ENCODE peak calls at places on chromosomes 3 and 15, in nine cellular contexts. Q is foreskin fibroblast; N is NCI-H1105; I is NCI-H748 treated with DMSO at 0.1 percent for 48 hours; G is activated CD8-positive, alpha-beta memory T cell treated with anti-CD3 and anti-CD28 coated beads for 48 hours; D is activated effector memory CD4-positive, alpha-beta T cell treated with Interleukin-2 at 50 U/mL for 16 hours; A is A549; Z is cardiac septum; R is transverse colon. C is an unnamed sample.

GRCh38 chr3:106824856-106825255 is 552.4 kb upstream of the CCDC54 start:
- DNase-seq in Q (peak; percentile 64), N (no peak), I (no peak), G (no peak), D (no peak), A (peak; percentile 15), Z (no peak), R (no peak), C (peak; percentile 76)

GRCh38 chr3:186782542-186783069 is 771 bp upstream of the EIF4A2 start:
- DNase-seq in Q (peak; percentile 16), N (peak; percentile 61), I (no peak), G (no peak), D (no peak), A (no peak), Z (no peak), R (no peak), C (no peak)

GRCh38 chr15:89333011-89333860 is 1.4 kb downstream of the POLG start:
- DNase-seq in Q (no peak), N (no peak), I (no peak), G (no peak), D (no peak), A (no peak), Z (peak; percentile 70), R (no peak), C (no peak)

GRCh38 chr3:51434746-51435323 is 43.8 kb downstream of the RBM15B start:
- DNase-seq in Q (peak; percentile 54), N (peak; percentile 11), I (no peak), G (no peak), D (peak; percentile 15), A (peak; percentile 65), Z (no peak), R (peak; percentile 44), C (peak; percentile 64)

GRCh38 chr15:64149424-64150235 is 1.9 kb upstream of the SNX22 start:
- DNase-seq in Q (peak; percentile 39), N (no peak), I (no peak), G (no peak), D (no peak), A (peak; percentile 61), Z (no peak), R (no peak), C (no peak)

GRCh38 chr3:55860040-55860439 is 372.9 kb upstream of the WNT5A start:
- DNase-seq in Q (peak; percentile 20), N (peak; percentile 47), I (peak; percentile 67), G (no peak), D (no peak), A (no peak), Z (no peak), R (no peak), C (no peak)

GRCh38 chr3:65974505-65974904 is 64.2 kb downstream of the MAGI1 start:
- DNase-seq in Q (no peak), N (no peak), I (no peak), G (no peak), D (no peak), A (no peak), Z (no peak), R (no peak), C (no peak)

GRCh38 chr15:59917504-59918157 is 86.5 kb upstream of the FOXB1 start:
- DNase-seq in Q (peak; percentile 61), N (peak; percentile 85), I (peak; percentile 75), G (peak; percentile 22), D (peak; percentile 55), A (peak; percentile 61), Z (no peak), R (peak; percentile 76), C (peak; percentile 42)

GRCh38 chr15:39466428-39466827 is 114.5 kb upstream of the THBS1 start:
- DNase-seq in Q (peak; percentile 96), N (no peak), I (no peak), G (no peak), D (no peak), A (no peak), Z (peak; percentile 83), R (peak; percentile 21), C (peak; percentile 60)

GRCh38 chr15:72994778-72995177 is 57.5 kb upstream of the NEO1 start:
- DNase-seq in Q (no peak), N (peak; percentile 93), I (peak; percentile 67), G (no peak), D (no peak), A (no peak), Z (no peak), R (peak; percentile 81), C (no peak)

GRCh38 chr3:172607305-172608121 is 84.3 kb upstream of the TNFSF10 start:
- DNase-seq in Q (peak; percentile 82), N (no peak), I (no peak), G (no peak), D (no peak), A (no peak), Z (no peak), R (no peak), C (peak; percentile 91)

GRCh38 chr3:119575507-119575906 is 3.8 kb upstream of the ADPRH start:
- DNase-seq in Q (no peak), N (no peak), I (no peak), G (no peak), D (no peak), A (no peak), Z (no peak), R (no peak), C (no peak)

GRCh38 chr3:24709921-24710320 is 215.3 kb upstream of the THRB start:
- DNase-seq in Q (no peak), N (no peak), I (no peak), G (no peak), D (no peak), A (no peak), Z (no peak), R (no peak), C (no peak)

GRCh38 chr3:188133646-188134045 is 20.3 kb upstream of the LPP start:
- DNase-seq in Q (peak; percentile 13), N (no peak), I (no peak), G (no peak), D (no peak), A (no peak), Z (no peak), R (no peak), C (peak; percentile 56)

GRCh38 chr3:56812749-56813655 is 11.3 kb upstream of the ARHGEF3 start:
- DNase-seq in Q (peak; percentile 63), N (no peak), I (no peak), G (no peak), D (no peak), A (no peak), Z (no peak), R (no peak), C (peak; percentile 80)

C was measured in fibroblast of the aortic adventitia.